ENCODE peak calls at places on chromosomes 2 and 18, in seven cellular contexts. One of them, this sample, is unnamed.

GRCh38 chr18:4450065-4450676 is 4.9 kb downstream of the DLGAP1 start:
- DNase-seq in left lung: no peak
- DNase-seq in neural progenitor cell: no peak
- DNase-seq in BE2C: no peak
- DNase-seq in lower leg skin: no peak
- DNase-seq in retinal pigment epithelial cell: no peak
- DNase-seq in colonic mucosa: no peak
- DNase-seq in this sample: no peak

GRCh38 chr2:156481295-156481694 is 45.1 kb downstream of the GPD2 start:
- DNase-seq in left lung: no peak
- DNase-seq in neural progenitor cell: no peak
- DNase-seq in BE2C: no peak
- DNase-seq in lower leg skin: no peak
- DNase-seq in retinal pigment epithelial cell: no peak
- DNase-seq in colonic mucosa: no peak
- DNase-seq in this sample: no peak

GRCh38 chr18:55384551-55385275 is 203.3 kb downstream of the TCF4 start:
- DNase-seq in left lung: no peak
- DNase-seq in neural progenitor cell: peak; percentile 68
- DNase-seq in BE2C: peak; percentile 50
- DNase-seq in lower leg skin: no peak
- DNase-seq in retinal pigment epithelial cell: no peak
- DNase-seq in colonic mucosa: peak; percentile 23
- DNase-seq in this sample: no peak

GRCh38 chr2:235140801-235141081 is 188.9 kb downstream of the SH3BP4 start:
- DNase-seq in left lung: no peak
- DNase-seq in neural progenitor cell: no peak
- DNase-seq in BE2C: no peak
- DNase-seq in lower leg skin: no peak
- DNase-seq in retinal pigment epithelial cell: no peak
- DNase-seq in colonic mucosa: no peak
- DNase-seq in this sample: no peak

GRCh38 chr2:241088376-241088775 is 13.7 kb downstream of the MTERF4 start:
- DNase-seq in left lung: no peak
- DNase-seq in neural progenitor cell: no peak
- DNase-seq in BE2C: no peak
- DNase-seq in lower leg skin: no peak
- DNase-seq in retinal pigment epithelial cell: no peak
- DNase-seq in colonic mucosa: no peak
- DNase-seq in this sample: no peak

GRCh38 chr18:11581286-11581685 is 28.1 kb upstream of the SLC35G4 start:
- DNase-seq in left lung: no peak
- DNase-seq in neural progenitor cell: no peak
- DNase-seq in BE2C: no peak
- DNase-seq in lower leg skin: no peak
- DNase-seq in retinal pigment epithelial cell: no peak
- DNase-seq in colonic mucosa: no peak
- DNase-seq in this sample: no peak

GRCh38 chr2:133377021-133377481 is 191.2 kb downstream of the NCKAP5 start:
- DNase-seq in left lung: no peak
- DNase-seq in neural progenitor cell: no peak
- DNase-seq in BE2C: no peak
- DNase-seq in lower leg skin: no peak
- DNase-seq in retinal pigment epithelial cell: no peak
- DNase-seq in colonic mucosa: no peak
- DNase-seq in this sample: no peak

GRCh38 chr2:43011142-43011491 is 215.3 kb downstream of the ZFP36L2 start:
- DNase-seq in left lung: no peak
- DNase-seq in neural progenitor cell: no peak
- DNase-seq in BE2C: no peak
- DNase-seq in lower leg skin: no peak
- DNase-seq in retinal pigment epithelial cell: no peak
- DNase-seq in colonic mucosa: peak; percentile 17
- DNase-seq in this sample: no peak

GRCh38 chr2:200161458-200161857 is 145.0 kb upstream of the SPATS2L start:
- DNase-seq in left lung: no peak
- DNase-seq in neural progenitor cell: no peak
- DNase-seq in BE2C: no peak
- DNase-seq in lower leg skin: no peak
- DNase-seq in retinal pigment epithelial cell: no peak
- DNase-seq in colonic mucosa: no peak
- DNase-seq in this sample: no peak

GRCh38 chr2:126657146-126657635 is 1.2 kb downstream of the GYPC start:
- DNase-seq in left lung: peak; percentile 74
- DNase-seq in neural progenitor cell: peak; percentile 38
- DNase-seq in BE2C: no peak
- DNase-seq in lower leg skin: peak; percentile 45
- DNase-seq in retinal pigment epithelial cell: no peak
- DNase-seq in colonic mucosa: peak; percentile 42
- DNase-seq in this sample: no peak
- H3K4me3 ChIP-seq in left lung: peak overlapping the region; percentile 54
- H3K4me3 ChIP-seq in neural progenitor cell: peak overlapping the region; percentile 51
- H3K4me3 ChIP-seq in BE2C: no peak overlapping the region
- H3K4me3 ChIP-seq in lower leg skin: peak overlapping the region; percentile 45
- H3K4me3 ChIP-seq in retinal pigment epithelial cell: peak overlapping the region; percentile 58
- H3K4me3 ChIP-seq in colonic mucosa: peak overlapping the region; percentile 63
- H3K4me3 ChIP-seq in this sample: peak overlapping the region; percentile 69

GRCh38 chr2:66582364-66582974 is 147.5 kb downstream of the MEIS1 start:
- DNase-seq in left lung: no peak
- DNase-seq in neural progenitor cell: no peak
- DNase-seq in BE2C: no peak
- DNase-seq in lower leg skin: no peak
- DNase-seq in retinal pigment epithelial cell: no peak
- DNase-seq in colonic mucosa: no peak
- DNase-seq in this sample: no peak
- H3K4me3 ChIP-seq in left lung: peak overlapping the region; percentile 8
- H3K4me3 ChIP-seq in neural progenitor cell: peak overlapping the region; percentile 43
- H3K4me3 ChIP-seq in BE2C: no peak overlapping the region
- H3K4me3 ChIP-seq in lower leg skin: no peak overlapping the region
- H3K4me3 ChIP-seq in retinal pigment epithelial cell: no peak overlapping the region
- H3K4me3 ChIP-seq in colonic mucosa: no peak overlapping the region
- H3K4me3 ChIP-seq in this sample: no peak overlapping the region

DNA sequence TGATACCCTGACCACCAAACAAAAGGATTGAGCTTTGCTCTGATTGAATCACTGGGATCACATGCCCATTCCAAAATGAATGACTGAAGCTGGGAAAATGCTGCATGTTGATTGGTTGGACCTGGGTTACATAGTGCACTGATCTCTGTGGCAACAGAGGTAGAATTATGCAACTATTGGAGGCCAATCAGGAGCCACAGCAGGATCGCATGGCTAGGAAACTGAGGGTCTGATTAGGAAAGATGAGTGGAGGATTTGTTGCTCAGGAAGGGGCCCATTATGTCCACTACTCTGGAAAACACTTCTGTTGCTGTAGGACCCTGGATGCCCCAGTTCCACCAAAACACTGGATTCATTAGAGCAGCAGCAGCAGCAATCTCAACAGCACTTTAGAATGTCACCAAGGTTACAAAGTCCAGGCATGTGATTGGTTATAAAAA is 25.9 kb upstream of the SGPP2 start:
- DNase-seq in left lung: no peak
- DNase-seq in neural progenitor cell: no peak
- DNase-seq in BE2C: peak; percentile 56
- DNase-seq in lower leg skin: no peak
- DNase-seq in retinal pigment epithelial cell: no peak
- DNase-seq in colonic mucosa: no peak
- DNase-seq in this sample: no peak
- H3K4me3 ChIP-seq in left lung: no peak overlapping the region
- H3K4me3 ChIP-seq in neural progenitor cell: no peak overlapping the region
- H3K4me3 ChIP-seq in BE2C: no peak overlapping the region
- H3K4me3 ChIP-seq in lower leg skin: no peak overlapping the region
- H3K4me3 ChIP-seq in retinal pigment epithelial cell: no peak overlapping the region
- H3K4me3 ChIP-seq in colonic mucosa: no peak overlapping the region
- H3K4me3 ChIP-seq in this sample: no peak overlapping the region

GRCh38 chr2:171132086-171132485 is 28.6 kb downstream of the TLK1 start:
- DNase-seq in left lung: no peak
- DNase-seq in neural progenitor cell: no peak
- DNase-seq in BE2C: no peak
- DNase-seq in lower leg skin: no peak
- DNase-seq in retinal pigment epithelial cell: no peak
- DNase-seq in colonic mucosa: no peak
- DNase-seq in this sample: no peak
- H3K4me3 ChIP-seq in left lung: no peak overlapping the region
- H3K4me3 ChIP-seq in neural progenitor cell: no peak overlapping the region
- H3K4me3 ChIP-seq in BE2C: no peak overlapping the region
- H3K4me3 ChIP-seq in lower leg skin: no peak overlapping the region
- H3K4me3 ChIP-seq in retinal pigment epithelial cell: no peak overlapping the region
- H3K4me3 ChIP-seq in colonic mucosa: no peak overlapping the region
- H3K4me3 ChIP-seq in this sample: no peak overlapping the region

GRCh38 chr18:72868666-72869661 is 1.2 kb upstream of the NETO1 start:
- DNase-seq in left lung: no peak
- DNase-seq in neural progenitor cell: peak; percentile 42
- DNase-seq in BE2C: no peak
- DNase-seq in lower leg skin: no peak
- DNase-seq in retinal pigment epithelial cell: no peak
- DNase-seq in colonic mucosa: no peak
- DNase-seq in this sample: no peak
- H3K4me3 ChIP-seq in left lung: no peak overlapping the region
- H3K4me3 ChIP-seq in neural progenitor cell: peak overlapping the region; percentile 63
- H3K4me3 ChIP-seq in BE2C: no peak overlapping the region
- H3K4me3 ChIP-seq in lower leg skin: no peak overlapping the region
- H3K4me3 ChIP-seq in retinal pigment epithelial cell: peak overlapping the region; percentile 46
- H3K4me3 ChIP-seq in colonic mucosa: no peak overlapping the region
- H3K4me3 ChIP-seq in this sample: peak overlapping the region; percentile 68

GRCh38 chr2:232203936-232204335 is 174.6 kb upstream of the ALPP start:
- DNase-seq in left lung: no peak
- DNase-seq in neural progenitor cell: no peak
- DNase-seq in BE2C: no peak
- DNase-seq in lower leg skin: no peak
- DNase-seq in retinal pigment epithelial cell: peak; percentile 12
- DNase-seq in colonic mucosa: no peak
- DNase-seq in this sample: no peak
- H3K4me3 ChIP-seq in left lung: no peak overlapping the region
- H3K4me3 ChIP-seq in neural progenitor cell: no peak overlapping the region
- H3K4me3 ChIP-seq in BE2C: no peak overlapping the region
- H3K4me3 ChIP-seq in lower leg skin: no peak overlapping the region
- H3K4me3 ChIP-seq in retinal pigment epithelial cell: no peak overlapping the region
- H3K4me3 ChIP-seq in colonic mucosa: no peak overlapping the region
- H3K4me3 ChIP-seq in this sample: no peak overlapping the region

DNA sequence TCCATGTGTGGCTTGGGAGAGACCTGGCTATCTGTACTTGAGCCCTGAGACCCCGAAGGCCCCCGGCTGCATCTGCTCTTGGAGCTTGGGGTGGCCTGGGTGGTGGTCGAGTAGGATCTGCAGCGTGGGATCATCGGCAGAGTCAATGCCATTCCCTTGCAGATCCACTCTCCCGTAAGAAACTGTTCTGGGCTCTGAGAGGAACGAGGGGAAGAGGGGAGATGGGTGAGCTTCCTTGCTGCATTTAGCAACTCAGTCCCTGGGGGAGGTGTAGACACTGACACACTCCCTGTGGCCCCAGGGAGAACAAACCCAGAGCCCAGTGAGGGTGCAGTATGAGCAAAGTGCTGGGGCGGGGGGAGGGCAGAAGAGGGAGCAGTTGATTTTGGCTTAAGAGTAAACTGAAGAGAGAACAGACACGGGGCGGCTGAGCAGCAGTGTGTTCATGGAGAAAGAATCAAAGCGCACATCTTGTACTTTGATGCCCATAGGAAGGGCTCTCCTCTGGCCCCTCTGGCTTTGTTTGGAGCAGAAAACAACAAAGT is 8.5 kb downstream of the GREB1 start:
- DNase-seq in left lung: no peak
- DNase-seq in neural progenitor cell: peak; percentile 32
- DNase-seq in BE2C: no peak
- DNase-seq in lower leg skin: no peak
- DNase-seq in retinal pigment epithelial cell: no peak
- DNase-seq in colonic mucosa: no peak
- DNase-seq in this sample: no peak
- H3K4me3 ChIP-seq in left lung: no peak overlapping the region
- H3K4me3 ChIP-seq in neural progenitor cell: no peak overlapping the region
- H3K4me3 ChIP-seq in BE2C: no peak overlapping the region
- H3K4me3 ChIP-seq in lower leg skin: no peak overlapping the region
- H3K4me3 ChIP-seq in retinal pigment epithelial cell: no peak overlapping the region
- H3K4me3 ChIP-seq in colonic mucosa: no peak overlapping the region
- H3K4me3 ChIP-seq in this sample: no peak overlapping the region

DNA sequence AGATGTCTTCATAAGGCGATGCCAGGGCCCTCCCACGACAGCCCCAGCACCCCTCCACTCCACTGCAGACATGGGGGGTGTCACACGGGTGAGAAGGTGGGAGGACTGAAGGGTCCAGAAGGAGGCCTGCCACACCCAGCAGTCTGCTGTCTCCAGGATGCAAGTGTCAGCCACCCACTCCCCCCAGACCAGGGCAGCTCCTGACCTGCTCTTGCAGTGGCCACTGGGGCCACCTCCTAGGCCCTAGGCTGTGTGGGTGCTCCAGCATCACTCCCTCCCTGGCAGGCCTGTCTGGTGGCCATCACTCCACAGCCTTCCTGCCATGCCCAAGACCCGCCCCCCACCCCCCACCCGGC is 171.0 kb downstream of the CELF4 start:
- DNase-seq in left lung: no peak
- DNase-seq in neural progenitor cell: no peak
- DNase-seq in BE2C: no peak
- DNase-seq in lower leg skin: no peak
- DNase-seq in retinal pigment epithelial cell: no peak
- DNase-seq in colonic mucosa: no peak
- DNase-seq in this sample: no peak
- H3K4me3 ChIP-seq in left lung: no peak overlapping the region
- H3K4me3 ChIP-seq in neural progenitor cell: peak overlapping the region; percentile 41
- H3K4me3 ChIP-seq in BE2C: peak overlapping the region; percentile 37
- H3K4me3 ChIP-seq in lower leg skin: no peak overlapping the region
- H3K4me3 ChIP-seq in retinal pigment epithelial cell: no peak overlapping the region
- H3K4me3 ChIP-seq in colonic mucosa: no peak overlapping the region
- H3K4me3 ChIP-seq in this sample: peak overlapping the region; percentile 57

GRCh38 chr2:167297292-167297691 is 409.0 kb downstream of the XIRP2 start:
- DNase-seq in left lung: no peak
- DNase-seq in neural progenitor cell: no peak
- DNase-seq in BE2C: no peak
- DNase-seq in lower leg skin: no peak
- DNase-seq in retinal pigment epithelial cell: no peak
- DNase-seq in colonic mucosa: no peak
- DNase-seq in this sample: no peak

GRCh38 chr2:167292430-167293171 is 404.3 kb downstream of the XIRP2 start:
- DNase-seq in left lung: peak; percentile 86
- DNase-seq in neural progenitor cell: peak; percentile 97
- DNase-seq in BE2C: peak; percentile 84
- DNase-seq in lower leg skin: peak; percentile 61
- DNase-seq in retinal pigment epithelial cell: peak; percentile 82
- DNase-seq in colonic mucosa: peak; percentile 91
- DNase-seq in this sample: peak; percentile 89

GRCh38 chr2:167293172-167293781 is 405.0 kb downstream of the XIRP2 start:
- DNase-seq in left lung: no peak
- DNase-seq in neural progenitor cell: peak; percentile 59
- DNase-seq in BE2C: peak; percentile 6
- DNase-seq in lower leg skin: no peak
- DNase-seq in retinal pigment epithelial cell: no peak
- DNase-seq in colonic mucosa: peak; percentile 40
- DNase-seq in this sample: peak; percentile 44

GRCh38 chr2:167294775-167295140 is 406.5 kb downstream of the XIRP2 start:
- DNase-seq in left lung: no peak
- DNase-seq in neural progenitor cell: no peak
- DNase-seq in BE2C: no peak
- DNase-seq in lower leg skin: no peak
- DNase-seq in retinal pigment epithelial cell: no peak
- DNase-seq in colonic mucosa: no peak
- DNase-seq in this sample: no peak

GRCh38 chr2:167294031-167294774 is 405.9 kb downstream of the XIRP2 start:
- DNase-seq in left lung: no peak
- DNase-seq in neural progenitor cell: peak; percentile 68
- DNase-seq in BE2C: peak; percentile 14
- DNase-seq in lower leg skin: no peak
- DNase-seq in retinal pigment epithelial cell: no peak
- DNase-seq in colonic mucosa: peak; percentile 54
- DNase-seq in this sample: peak; percentile 58
- H3K4me3 ChIP-seq in left lung: peak overlapping the region; percentile 2
- H3K4me3 ChIP-seq in neural progenitor cell: peak overlapping the region; percentile 76
- H3K4me3 ChIP-seq in BE2C: no peak overlapping the region
- H3K4me3 ChIP-seq in lower leg skin: no peak overlapping the region
- H3K4me3 ChIP-seq in retinal pigment epithelial cell: peak overlapping the region; percentile 43
- H3K4me3 ChIP-seq in colonic mucosa: peak overlapping the region; percentile 78
- H3K4me3 ChIP-seq in this sample: peak overlapping the region; percentile 89

This sample was measured in dorsolateral prefrontal cortex.